ENCODE peak calls at places on chromosomes 3 and 15, in ten cellular contexts. One of them, this sample, is unnamed.

GRCh38 chr15:92494791-92495190 is 101.1 kb downstream of the ST8SIA2 start:
- DNase-seq in right lobe of liver: no peak
- DNase-seq in upper lobe of right lung: no peak
- DNase-seq in uterus: no peak
- DNase-seq in GM12865: no peak
- DNase-seq in chondrocyte: no peak
- DNase-seq in coronary artery: no peak
- DNase-seq in WTC11: no peak
- DNase-seq in ascending aorta: no peak
- DNase-seq in kidney: no peak
- DNase-seq in this sample: no peak

GRCh38 chr3:78659386-78659987 is 1108.3 kb downstream of the ROBO1 start:
- DNase-seq in chondrocyte: no peak
- DNase-seq in right lobe of liver: no peak
- DNase-seq in kidney: no peak
- DNase-seq in uterus: no peak
- DNase-seq in upper lobe of right lung: no peak
- DNase-seq in ascending aorta: no peak
- DNase-seq in WTC11: no peak
- DNase-seq in GM12865: peak
- DNase-seq in coronary artery: no peak
- DNase-seq in this sample: peak

GRCh38 chr3:153495422-153495821 is 333.4 kb downstream of the RAP2B start:
- DNase-seq in right lobe of liver: no peak
- DNase-seq in uterus: no peak
- DNase-seq in chondrocyte: no peak
- DNase-seq in WTC11: no peak
- DNase-seq in kidney: no peak
- DNase-seq in upper lobe of right lung: no peak
- DNase-seq in ascending aorta: no peak
- DNase-seq in GM12865: no peak
- DNase-seq in coronary artery: no peak
- DNase-seq in this sample: no peak

GRCh38 chr15:80599359-80599758 is 95.8 kb upstream of the ABHD17C start:
- DNase-seq in right lobe of liver: no peak
- DNase-seq in uterus: no peak
- DNase-seq in coronary artery: no peak
- DNase-seq in ascending aorta: no peak
- DNase-seq in upper lobe of right lung: no peak
- DNase-seq in chondrocyte: no peak
- DNase-seq in GM12865: no peak
- DNase-seq in kidney: no peak
- DNase-seq in WTC11: no peak
- DNase-seq in this sample: no peak

GRCh38 chr3:10443272-10443671 is 62.1 kb downstream of the ATP2B2 start:
- DNase-seq in upper lobe of right lung: no peak
- DNase-seq in right lobe of liver: no peak
- DNase-seq in GM12865: no peak
- DNase-seq in ascending aorta: no peak
- DNase-seq in kidney: no peak
- DNase-seq in chondrocyte: no peak
- DNase-seq in WTC11: no peak
- DNase-seq in coronary artery: no peak
- DNase-seq in uterus: no peak
- DNase-seq in this sample: no peak

GRCh38 chr3:136251511-136251910 is 1.4 kb downstream of the PCCB start:
- DNase-seq in upper lobe of right lung: no peak
- DNase-seq in chondrocyte: no peak
- DNase-seq in GM12865: no peak
- DNase-seq in coronary artery: no peak
- DNase-seq in WTC11: no peak
- DNase-seq in uterus: no peak
- DNase-seq in kidney: no peak
- DNase-seq in right lobe of liver: no peak
- DNase-seq in ascending aorta: no peak
- DNase-seq in this sample: no peak

GRCh38 chr15:90142216-90143175 is 40.2 kb upstream of the IDH2 start:
- DNase-seq in WTC11: no peak
- DNase-seq in upper lobe of right lung: no peak
- DNase-seq in ascending aorta: no peak
- DNase-seq in GM12865: no peak
- DNase-seq in right lobe of liver: no peak
- DNase-seq in kidney: peak
- DNase-seq in coronary artery: no peak
- DNase-seq in chondrocyte: no peak
- DNase-seq in uterus: no peak
- DNase-seq in this sample: no peak

GRCh38 chr3:180036678-180037455 is at the start of gene PEX5L:
- DNase-seq in chondrocyte: peak
- DNase-seq in coronary artery: no peak
- DNase-seq in GM12865: peak
- DNase-seq in ascending aorta: no peak
- DNase-seq in kidney: peak
- DNase-seq in WTC11: peak
- DNase-seq in upper lobe of right lung: peak
- DNase-seq in uterus: peak
- DNase-seq in right lobe of liver: peak
- DNase-seq in this sample: no peak

GRCh38 chr3:12221663-12222062 is 63.0 kb upstream of the TIMP4 start:
- DNase-seq in coronary artery: no peak
- DNase-seq in upper lobe of right lung: no peak
- DNase-seq in right lobe of liver: no peak
- DNase-seq in chondrocyte: no peak
- DNase-seq in WTC11: no peak
- DNase-seq in GM12865: no peak
- DNase-seq in uterus: no peak
- DNase-seq in kidney: no peak
- DNase-seq in ascending aorta: no peak
- DNase-seq in this sample: no peak

GRCh38 chr15:100112061-100112420 is 229.7 kb downstream of the ADAMTS17 start:
- DNase-seq in coronary artery: no peak
- DNase-seq in GM12865: no peak
- DNase-seq in kidney: no peak
- DNase-seq in uterus: peak
- DNase-seq in WTC11: no peak
- DNase-seq in upper lobe of right lung: peak
- DNase-seq in ascending aorta: no peak
- DNase-seq in right lobe of liver: peak
- DNase-seq in chondrocyte: no peak
- DNase-seq in this sample: no peak

GRCh38 chr3:108862865-108863798 is 40.5 kb downstream of the TRAT1 start:
- DNase-seq in kidney: no peak
- DNase-seq in coronary artery: no peak
- DNase-seq in WTC11: no peak
- DNase-seq in GM12865: peak
- DNase-seq in right lobe of liver: no peak
- DNase-seq in chondrocyte: no peak
- DNase-seq in upper lobe of right lung: no peak
- DNase-seq in uterus: no peak
- DNase-seq in ascending aorta: no peak
- DNase-seq in this sample: peak

GRCh38 chr3:8492744-8493511 is 8.7 kb upstream of the LMCD1 start:
- DNase-seq in uterus: no peak
- DNase-seq in upper lobe of right lung: no peak
- DNase-seq in WTC11: no peak
- DNase-seq in ascending aorta: no peak
- DNase-seq in GM12865: no peak
- DNase-seq in kidney: no peak
- DNase-seq in coronary artery: no peak
- DNase-seq in right lobe of liver: no peak
- DNase-seq in chondrocyte: no peak
- DNase-seq in this sample: no peak

GRCh38 chr3:17433866-17434265 is 308.6 kb downstream of the TBC1D5 start:
- DNase-seq in WTC11: no peak
- DNase-seq in chondrocyte: no peak
- DNase-seq in upper lobe of right lung: no peak
- DNase-seq in kidney: peak
- DNase-seq in coronary artery: no peak
- DNase-seq in right lobe of liver: no peak
- DNase-seq in GM12865: no peak
- DNase-seq in uterus: no peak
- DNase-seq in ascending aorta: no peak
- DNase-seq in this sample: no peak

GRCh38 chr3:190210608-190211007 is 89.9 kb upstream of the P3H2 start:
- DNase-seq in coronary artery: no peak
- DNase-seq in kidney: no peak
- DNase-seq in chondrocyte: no peak
- DNase-seq in uterus: no peak
- DNase-seq in right lobe of liver: no peak
- DNase-seq in GM12865: peak
- DNase-seq in WTC11: no peak
- DNase-seq in upper lobe of right lung: no peak
- DNase-seq in ascending aorta: no peak
- DNase-seq in this sample: no peak

GRCh38 chr3:190209533-190209932 is 88.8 kb upstream of the P3H2 start:
- DNase-seq in right lobe of liver: no peak
- DNase-seq in coronary artery: no peak
- DNase-seq in WTC11: no peak
- DNase-seq in GM12865: peak
- DNase-seq in upper lobe of right lung: no peak
- DNase-seq in ascending aorta: no peak
- DNase-seq in uterus: no peak
- DNase-seq in kidney: no peak
- DNase-seq in chondrocyte: no peak
- DNase-seq in this sample: no peak

GRCh38 chr3:190217081-190217480 is 96.4 kb upstream of the P3H2 start:
- DNase-seq in GM12865: no peak
- DNase-seq in uterus: no peak
- DNase-seq in ascending aorta: no peak
- DNase-seq in right lobe of liver: no peak
- DNase-seq in upper lobe of right lung: no peak
- DNase-seq in kidney: no peak
- DNase-seq in chondrocyte: no peak
- DNase-seq in WTC11: no peak
- DNase-seq in coronary artery: no peak
- DNase-seq in this sample: peak

GRCh38 chr3:190213726-190214125 is 93.0 kb upstream of the P3H2 start:
- DNase-seq in uterus: no peak
- DNase-seq in coronary artery: no peak
- DNase-seq in upper lobe of right lung: no peak
- DNase-seq in ascending aorta: no peak
- DNase-seq in kidney: no peak
- DNase-seq in right lobe of liver: no peak
- DNase-seq in WTC11: no peak
- DNase-seq in chondrocyte: no peak
- DNase-seq in GM12865: no peak
- DNase-seq in this sample: no peak
- TF ChIP-seq CTCF in uterus: no peak
- TF ChIP-seq CTCF in coronary artery: no peak
- TF ChIP-seq CTCF in upper lobe of right lung: no peak
- TF ChIP-seq CTCF in ascending aorta: no peak
- TF ChIP-seq CTCF in kidney: no peak
- TF ChIP-seq CTCF in right lobe of liver: no peak
- TF ChIP-seq CTCF in WTC11: no peak
- TF ChIP-seq CTCF in chondrocyte: no peak
- TF ChIP-seq CTCF in GM12865: no peak
- TF ChIP-seq CTCF in this sample: no peak

GRCh38 chr15:38564557-38565286 is at the start of gene RASGRP1:
- DNase-seq in right lobe of liver: peak
- DNase-seq in GM12865: peak
- DNase-seq in ascending aorta: peak
- DNase-seq in uterus: peak
- DNase-seq in upper lobe of right lung: peak
- DNase-seq in coronary artery: no peak
- DNase-seq in kidney: peak
- DNase-seq in WTC11: peak
- DNase-seq in chondrocyte: no peak
- DNase-seq in this sample: peak
- TF ChIP-seq CTCF in right lobe of liver: no peak
- TF ChIP-seq CTCF in GM12865: peak
- TF ChIP-seq CTCF in ascending aorta: no peak
- TF ChIP-seq CTCF in uterus: no peak
- TF ChIP-seq CTCF in upper lobe of right lung: peak
- TF ChIP-seq CTCF in coronary artery: no peak
- TF ChIP-seq CTCF in kidney: peak
- TF ChIP-seq CTCF in WTC11: no peak
- TF ChIP-seq CTCF in chondrocyte: no peak
- TF ChIP-seq CTCF in this sample: no peak

GRCh38 chr3:173531602-173532001 is 134.1 kb downstream of the NLGN1 start:
- DNase-seq in kidney: no peak
- DNase-seq in ascending aorta: no peak
- DNase-seq in GM12865: no peak
- DNase-seq in chondrocyte: no peak
- DNase-seq in right lobe of liver: no peak
- DNase-seq in WTC11: no peak
- DNase-seq in upper lobe of right lung: no peak
- DNase-seq in coronary artery: no peak
- DNase-seq in uterus: no peak
- DNase-seq in this sample: no peak

DNA sequence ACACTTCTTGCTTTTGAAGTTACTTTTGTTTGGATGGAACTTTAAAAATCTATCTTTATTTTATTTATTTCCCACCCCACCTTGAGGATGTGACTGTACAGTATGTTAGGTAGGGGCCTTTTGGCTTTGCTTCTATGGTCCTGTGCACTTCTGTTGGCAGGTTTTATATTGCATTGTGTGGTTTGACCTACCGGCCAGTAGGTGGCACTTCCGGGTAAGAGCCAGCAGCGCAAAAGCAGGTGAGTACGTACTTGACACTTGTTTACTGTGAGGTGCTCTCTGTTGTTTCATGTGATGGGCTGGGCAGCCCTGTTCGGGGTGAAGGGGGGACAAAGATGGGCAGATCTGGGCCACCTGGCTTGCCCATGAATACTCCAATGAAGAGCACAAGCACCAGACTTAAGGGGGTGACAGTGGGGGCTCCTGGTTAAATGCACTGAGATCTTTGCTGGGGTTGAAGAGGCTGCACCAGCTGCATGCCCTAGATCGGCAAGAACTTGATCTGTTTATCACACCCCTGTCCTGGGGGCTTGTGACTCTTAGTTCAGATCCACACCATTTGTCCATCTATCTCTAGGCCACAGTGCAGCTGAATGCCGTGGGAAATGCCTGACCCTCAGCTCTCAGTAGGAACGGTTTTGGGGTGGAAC is 131.6 kb downstream of the NLGN1 start:
- DNase-seq in coronary artery: no peak
- DNase-seq in GM12865: peak
- DNase-seq in kidney: peak
- DNase-seq in chondrocyte: no peak
- DNase-seq in ascending aorta: no peak
- DNase-seq in WTC11: peak
- DNase-seq in right lobe of liver: no peak
- DNase-seq in upper lobe of right lung: peak
- DNase-seq in uterus: no peak
- DNase-seq in this sample: peak
- TF ChIP-seq CTCF in coronary artery: no peak
- TF ChIP-seq CTCF in GM12865: peak
- TF ChIP-seq CTCF in kidney: peak
- TF ChIP-seq CTCF in chondrocyte: peak
- TF ChIP-seq CTCF in ascending aorta: no peak
- TF ChIP-seq CTCF in WTC11: peak
- TF ChIP-seq CTCF in right lobe of liver: peak
- TF ChIP-seq CTCF in upper lobe of right lung: peak
- TF ChIP-seq CTCF in uterus: no peak
- TF ChIP-seq CTCF in this sample: peak

DNA sequence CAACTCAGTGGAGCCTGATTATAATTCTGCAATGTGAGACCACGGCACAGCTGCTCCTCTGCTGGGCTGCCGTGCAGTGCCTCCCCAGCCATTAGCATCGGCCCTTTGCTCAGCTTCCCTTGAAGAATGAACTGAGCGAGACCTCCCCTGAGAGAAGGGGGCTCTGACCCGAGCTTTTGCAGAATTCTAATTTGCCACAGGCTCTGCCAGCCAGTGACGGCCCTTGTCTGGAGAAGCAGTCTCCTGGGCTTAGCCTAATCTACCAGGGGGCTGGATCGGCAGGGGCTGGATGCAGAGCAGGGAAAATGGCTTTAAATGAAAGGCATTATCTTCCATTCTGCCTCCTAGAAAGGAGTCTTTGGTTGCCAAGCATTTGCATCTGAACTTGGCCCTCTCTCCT is 57.2 kb downstream of the GLDN start:
- DNase-seq in WTC11: no peak
- DNase-seq in coronary artery: no peak
- DNase-seq in ascending aorta: no peak
- DNase-seq in uterus: no peak
- DNase-seq in GM12865: no peak
- DNase-seq in chondrocyte: no peak
- DNase-seq in right lobe of liver: no peak
- DNase-seq in kidney: no peak
- DNase-seq in upper lobe of right lung: no peak
- DNase-seq in this sample: no peak
- TF ChIP-seq CTCF in WTC11: no peak
- TF ChIP-seq CTCF in coronary artery: no peak
- TF ChIP-seq CTCF in ascending aorta: no peak
- TF ChIP-seq CTCF in uterus: no peak
- TF ChIP-seq CTCF in GM12865: no peak
- TF ChIP-seq CTCF in chondrocyte: no peak
- TF ChIP-seq CTCF in right lobe of liver: no peak
- TF ChIP-seq CTCF in kidney: no peak
- TF ChIP-seq CTCF in upper lobe of right lung: no peak
- TF ChIP-seq CTCF in this sample: no peak